ENCODE peak calls at places on chromosomes 16 and 17, in seven cellular contexts. One of them, this sample, is unnamed.
A peak's percentile ranks its signal among the peaks of the same experiment; 100 is the strongest.

GRCh38 chr17:64345691-64346376 is 44.8 kb downstream of the PECAM1 start:
- DNase-seq in brain microvascular endothelial cell: no peak
- DNase-seq in DND-41: no peak
- DNase-seq in lung: no peak
- DNase-seq in Peyer's patch: no peak
- DNase-seq in OCI-LY7: no peak
- DNase-seq in AG09319: no peak
- DNase-seq in this sample: no peak

GRCh38 chr16:75116081-75116910 is at the start of gene LDHD:
- DNase-seq in brain microvascular endothelial cell: peak; percentile 41
- DNase-seq in DND-41: no peak
- DNase-seq in lung: peak; percentile 86
- DNase-seq in Peyer's patch: peak; percentile 81
- DNase-seq in OCI-LY7: no peak
- DNase-seq in AG09319: no peak
- DNase-seq in this sample: no peak

GRCh38 chr16:87713469-87714229 is 52.1 kb downstream of the KLHDC4 start:
- DNase-seq in brain microvascular endothelial cell: no peak
- DNase-seq in DND-41: no peak
- DNase-seq in lung: no peak
- DNase-seq in Peyer's patch: no peak
- DNase-seq in OCI-LY7: peak; percentile 91
- DNase-seq in AG09319: no peak
- DNase-seq in this sample: peak; percentile 59

GRCh38 chr17:78568494-78569115 is 8.6 kb downstream of the DNAH17 start:
- DNase-seq in brain microvascular endothelial cell: no peak
- DNase-seq in DND-41: no peak
- DNase-seq in lung: no peak
- DNase-seq in Peyer's patch: no peak
- DNase-seq in OCI-LY7: no peak
- DNase-seq in AG09319: no peak
- DNase-seq in this sample: no peak

GRCh38 chr16:529012-529575 is 1.6 kb downstream of the CAPN15 start:
- DNase-seq in brain microvascular endothelial cell: no peak
- DNase-seq in DND-41: peak; percentile 48
- DNase-seq in lung: no peak
- DNase-seq in Peyer's patch: no peak
- DNase-seq in OCI-LY7: peak; percentile 40
- DNase-seq in AG09319: no peak
- DNase-seq in this sample: no peak

GRCh38 chr17:2749784-2750181 is 331 bp upstream of the CCDC92B start:
- DNase-seq in brain microvascular endothelial cell: peak; percentile 36
- DNase-seq in DND-41: peak; percentile 82
- DNase-seq in lung: peak; percentile 63
- DNase-seq in Peyer's patch: peak; percentile 84
- DNase-seq in OCI-LY7: no peak
- DNase-seq in AG09319: peak; percentile 12
- DNase-seq in this sample: peak; percentile 64

GRCh38 chr17:57834146-57834741 is 15.6 kb downstream of the MRPS23 start:
- DNase-seq in brain microvascular endothelial cell: no peak
- DNase-seq in DND-41: no peak
- DNase-seq in lung: no peak
- DNase-seq in Peyer's patch: no peak
- DNase-seq in OCI-LY7: no peak
- DNase-seq in AG09319: no peak
- DNase-seq in this sample: no peak

GRCh38 chr17:41781404-41782110 is 5.0 kb downstream of the JUP start:
- DNase-seq in brain microvascular endothelial cell: no peak
- DNase-seq in DND-41: no peak
- DNase-seq in lung: no peak
- DNase-seq in Peyer's patch: no peak
- DNase-seq in OCI-LY7: no peak
- DNase-seq in AG09319: no peak
- DNase-seq in this sample: no peak

GRCh38 chr16:28058839-28059589 is 4.5 kb downstream of the GSG1L start:
- DNase-seq in brain microvascular endothelial cell: no peak
- DNase-seq in DND-41: no peak
- DNase-seq in lung: no peak
- DNase-seq in Peyer's patch: no peak
- DNase-seq in OCI-LY7: no peak
- DNase-seq in AG09319: no peak
- DNase-seq in this sample: no peak

GRCh38 chr17:1649844-1650409 is at the start of gene RILP:
- DNase-seq in brain microvascular endothelial cell: no peak
- DNase-seq in DND-41: peak; percentile 71
- DNase-seq in lung: peak; percentile 89
- DNase-seq in Peyer's patch: peak; percentile 92
- DNase-seq in OCI-LY7: no peak
- DNase-seq in AG09319: no peak
- DNase-seq in this sample: no peak

GRCh38 chr16:52861614-52862022 is 191.1 kb downstream of the CHD9NB start:
- DNase-seq in brain microvascular endothelial cell: peak; percentile 6
- DNase-seq in DND-41: no peak
- DNase-seq in lung: no peak
- DNase-seq in Peyer's patch: no peak
- DNase-seq in OCI-LY7: no peak
- DNase-seq in AG09319: no peak
- DNase-seq in this sample: no peak

GRCh38 chr16:79798416-79799053 is 198.0 kb upstream of the MAF start:
- DNase-seq in brain microvascular endothelial cell: no peak
- DNase-seq in DND-41: no peak
- DNase-seq in lung: no peak
- DNase-seq in Peyer's patch: no peak
- DNase-seq in OCI-LY7: no peak
- DNase-seq in AG09319: no peak
- DNase-seq in this sample: no peak

GRCh38 chr17:41625602-41626001 is 1.2 kb upstream of the KRT17 start:
- DNase-seq in brain microvascular endothelial cell: peak; percentile 51
- DNase-seq in DND-41: no peak
- DNase-seq in lung: no peak
- DNase-seq in Peyer's patch: peak; percentile 48
- DNase-seq in OCI-LY7: no peak
- DNase-seq in AG09319: no peak
- DNase-seq in this sample: no peak

GRCh38 chr17:75266315-75267145 is 4.5 kb downstream of the MIF4GD start:
- DNase-seq in brain microvascular endothelial cell: no peak
- DNase-seq in DND-41: no peak
- DNase-seq in lung: no peak
- DNase-seq in Peyer's patch: no peak
- DNase-seq in OCI-LY7: no peak
- DNase-seq in AG09319: no peak
- DNase-seq in this sample: no peak

GRCh38 chr17:64682261-64683181 is 20.4 kb upstream of the SMURF2 start:
- DNase-seq in brain microvascular endothelial cell: peak; percentile 85
- DNase-seq in DND-41: no peak
- DNase-seq in lung: no peak
- DNase-seq in Peyer's patch: no peak
- DNase-seq in OCI-LY7: no peak
- DNase-seq in AG09319: no peak
- DNase-seq in this sample: no peak

GRCh38 chr16:56911771-56912541 is 20.0 kb upstream of the HERPUD1 start:
- DNase-seq in brain microvascular endothelial cell: peak; percentile 56
- DNase-seq in DND-41: no peak
- DNase-seq in lung: peak; percentile 33
- DNase-seq in Peyer's patch: no peak
- DNase-seq in OCI-LY7: peak; percentile 88
- DNase-seq in AG09319: no peak
- DNase-seq in this sample: no peak

GRCh38 chr16:84520778-84521770 is 16.6 kb upstream of the MEAK7 start:
- DNase-seq in brain microvascular endothelial cell: no peak
- DNase-seq in DND-41: no peak
- DNase-seq in lung: peak; percentile 77
- DNase-seq in Peyer's patch: no peak
- DNase-seq in OCI-LY7: no peak
- DNase-seq in AG09319: no peak
- DNase-seq in this sample: no peak

GRCh38 chr17:17757391-17757791 is 76.1 kb downstream of the RAI1 start:
- DNase-seq in brain microvascular endothelial cell: no peak
- DNase-seq in DND-41: peak; percentile 59
- DNase-seq in lung: no peak
- DNase-seq in Peyer's patch: no peak
- DNase-seq in OCI-LY7: peak; percentile 91
- DNase-seq in AG09319: no peak
- DNase-seq in this sample: no peak

GRCh38 chr17:4708436-4708835 is 2.0 kb upstream of the ARRB2 start:
- DNase-seq in brain microvascular endothelial cell: no peak
- DNase-seq in DND-41: peak; percentile 82
- DNase-seq in lung: peak; percentile 49
- DNase-seq in Peyer's patch: no peak
- DNase-seq in OCI-LY7: peak; percentile 72
- DNase-seq in AG09319: no peak
- DNase-seq in this sample: peak; percentile 36

GRCh38 chr16:4892356-4893102 is 44.4 kb downstream of the PPL start:
- DNase-seq in brain microvascular endothelial cell: no peak
- DNase-seq in DND-41: no peak
- DNase-seq in lung: no peak
- DNase-seq in Peyer's patch: no peak
- DNase-seq in OCI-LY7: no peak
- DNase-seq in AG09319: no peak
- DNase-seq in this sample: no peak

GRCh38 chr16:1546430-1546829 is 13.0 kb downstream of the TMEM204 start:
- DNase-seq in brain microvascular endothelial cell: no peak
- DNase-seq in DND-41: no peak
- DNase-seq in lung: no peak
- DNase-seq in Peyer's patch: no peak
- DNase-seq in OCI-LY7: no peak
- DNase-seq in AG09319: no peak
- DNase-seq in this sample: no peak

GRCh38 chr17:70629902-70630301 is 460.6 kb downstream of the KCNJ2 start:
- DNase-seq in brain microvascular endothelial cell: no peak
- DNase-seq in DND-41: no peak
- DNase-seq in lung: no peak
- DNase-seq in Peyer's patch: no peak
- DNase-seq in OCI-LY7: peak; percentile 7
- DNase-seq in AG09319: no peak
- DNase-seq in this sample: no peak

GRCh38 chr16:66224636-66225035 is 141.9 kb upstream of the CDH5 start:
- DNase-seq in brain microvascular endothelial cell: no peak
- DNase-seq in DND-41: no peak
- DNase-seq in lung: no peak
- DNase-seq in Peyer's patch: no peak
- DNase-seq in OCI-LY7: no peak
- DNase-seq in AG09319: no peak
- DNase-seq in this sample: no peak

GRCh38 chr16:66228791-66229190 is 137.7 kb upstream of the CDH5 start:
- DNase-seq in brain microvascular endothelial cell: no peak
- DNase-seq in DND-41: peak; percentile 43
- DNase-seq in lung: no peak
- DNase-seq in Peyer's patch: no peak
- DNase-seq in OCI-LY7: no peak
- DNase-seq in AG09319: no peak
- DNase-seq in this sample: no peak

GRCh38 chr16:66225696-66226095 is 140.8 kb upstream of the CDH5 start:
- DNase-seq in brain microvascular endothelial cell: no peak
- DNase-seq in DND-41: no peak
- DNase-seq in lung: no peak
- DNase-seq in Peyer's patch: no peak
- DNase-seq in OCI-LY7: no peak
- DNase-seq in AG09319: no peak
- DNase-seq in this sample: no peak

GRCh38 chr16:66227766-66228530 is 138.5 kb upstream of the CDH5 start:
- DNase-seq in brain microvascular endothelial cell: no peak
- DNase-seq in DND-41: no peak
- DNase-seq in lung: no peak
- DNase-seq in Peyer's patch: no peak
- DNase-seq in OCI-LY7: no peak
- DNase-seq in AG09319: no peak
- DNase-seq in this sample: no peak

GRCh38 chr16:66226762-66227161 is 139.7 kb upstream of the CDH5 start:
- DNase-seq in brain microvascular endothelial cell: no peak
- DNase-seq in DND-41: no peak
- DNase-seq in lung: no peak
- DNase-seq in Peyer's patch: no peak
- DNase-seq in OCI-LY7: no peak
- DNase-seq in AG09319: no peak
- DNase-seq in this sample: no peak
- TF ChIP-seq CTCF in brain microvascular endothelial cell: no peak
- TF ChIP-seq CTCF in DND-41: no peak
- TF ChIP-seq CTCF in lung: no peak
- TF ChIP-seq CTCF in Peyer's patch: no peak
- TF ChIP-seq CTCF in OCI-LY7: no peak
- TF ChIP-seq CTCF in AG09319: no peak
- TF ChIP-seq CTCF in this sample: no peak

GRCh38 chr17:82003411-82004381 is 19.0 kb downstream of the CENPX start:
- DNase-seq in brain microvascular endothelial cell: peak; percentile 93
- DNase-seq in DND-41: no peak
- DNase-seq in lung: no peak
- DNase-seq in Peyer's patch: no peak
- DNase-seq in OCI-LY7: no peak
- DNase-seq in AG09319: peak; percentile 68
- DNase-seq in this sample: no peak
- TF ChIP-seq CTCF in brain microvascular endothelial cell: no peak
- TF ChIP-seq CTCF in DND-41: no peak
- TF ChIP-seq CTCF in lung: no peak
- TF ChIP-seq CTCF in Peyer's patch: no peak
- TF ChIP-seq CTCF in OCI-LY7: no peak
- TF ChIP-seq CTCF in AG09319: no peak
- TF ChIP-seq CTCF in this sample: no peak

DNA sequence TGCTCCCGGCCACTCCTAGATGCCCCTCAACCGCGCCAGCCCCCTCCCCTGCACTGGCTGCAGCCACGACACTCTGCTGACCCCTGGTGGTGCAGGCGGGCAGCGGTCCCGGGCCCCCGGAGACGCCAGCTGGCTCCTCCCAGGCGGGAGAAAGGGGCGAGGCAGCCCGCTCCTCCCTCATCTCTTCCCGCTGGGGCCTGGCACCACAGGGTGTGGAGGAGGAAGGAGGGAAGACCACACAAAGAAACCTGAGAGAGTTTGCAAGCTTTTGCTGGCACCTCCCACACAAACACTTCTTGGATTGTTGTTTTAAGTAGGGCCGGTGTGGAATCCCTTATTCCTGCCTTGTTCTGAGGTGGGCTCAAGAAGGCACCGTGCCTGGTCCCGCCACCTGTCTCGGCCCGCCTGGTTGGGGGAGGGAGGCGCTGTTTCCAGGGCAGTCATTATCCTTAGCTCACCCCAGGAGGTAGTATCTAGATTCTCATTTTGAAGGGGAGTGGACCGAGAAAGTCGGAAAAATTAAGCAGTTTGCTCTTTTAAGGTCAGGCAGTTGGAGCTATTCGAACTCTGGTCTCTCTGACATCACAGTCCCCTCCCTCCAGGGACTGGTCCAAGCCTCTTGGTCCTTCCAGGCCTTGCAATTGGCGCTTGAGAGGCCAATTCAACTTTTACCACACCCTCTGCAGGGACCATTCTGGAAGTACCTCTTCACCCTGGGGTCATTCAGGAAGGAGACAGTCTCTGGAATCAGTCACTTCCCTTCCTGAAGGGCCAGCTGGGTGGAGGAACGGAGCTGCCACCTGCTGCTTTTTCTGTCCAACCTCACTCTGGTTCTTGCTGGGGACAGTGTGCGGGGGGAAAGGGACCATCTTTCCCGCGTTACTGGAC is 951 bp upstream of the ANKRD13B start:
- DNase-seq in brain microvascular endothelial cell: peak; percentile 66
- DNase-seq in DND-41: peak; percentile 92
- DNase-seq in lung: peak; percentile 87
- DNase-seq in Peyer's patch: peak; percentile 92
- DNase-seq in OCI-LY7: peak; percentile 84
- DNase-seq in AG09319: no peak
- DNase-seq in this sample: peak; percentile 64
- TF ChIP-seq CTCF in brain microvascular endothelial cell: peak; percentile 98
- TF ChIP-seq CTCF in DND-41: peak; percentile 99
- TF ChIP-seq CTCF in lung: peak; percentile 92
- TF ChIP-seq CTCF in Peyer's patch: peak; percentile 97
- TF ChIP-seq CTCF in OCI-LY7: peak; percentile 97
- TF ChIP-seq CTCF in AG09319: peak; percentile 99
- TF ChIP-seq CTCF in this sample: peak; percentile 94

GRCh38 chr17:67801626-67802175 is 23.6 kb upstream of the BPTF start:
- DNase-seq in brain microvascular endothelial cell: no peak
- DNase-seq in DND-41: no peak
- DNase-seq in lung: no peak
- DNase-seq in Peyer's patch: no peak
- DNase-seq in OCI-LY7: no peak
- DNase-seq in AG09319: no peak
- DNase-seq in this sample: no peak
- TF ChIP-seq CTCF in brain microvascular endothelial cell: no peak
- TF ChIP-seq CTCF in DND-41: no peak
- TF ChIP-seq CTCF in lung: no peak
- TF ChIP-seq CTCF in Peyer's patch: no peak
- TF ChIP-seq CTCF in OCI-LY7: peak; percentile 74
- TF ChIP-seq CTCF in AG09319: no peak
- TF ChIP-seq CTCF in this sample: no peak